ENCODE peak calls at places on chromosomes 16 and 17, in seven cellular contexts. One of them, this sample, is unnamed.

GRCh38 chr16:47311738-47312505 is 148.9 kb downstream of the ITFG1 start:
- DNase-seq in heart left ventricle: no peak
- DNase-seq in transverse colon: no peak
- DNase-seq in SK-N-SH: no peak
- DNase-seq in lower lobe of right lung: no peak
- DNase-seq in neural progenitor cell: peak; percentile 20
- DNase-seq in tibial artery: no peak
- DNase-seq in this sample: no peak

GRCh38 chr17:82383411-82383810 is 11.8 kb downstream of the UTS2R start:
- DNase-seq in heart left ventricle: no peak
- DNase-seq in transverse colon: no peak
- DNase-seq in tibial artery: peak; percentile 1
- DNase-seq in lower lobe of right lung: peak; percentile 25
- DNase-seq in SK-N-SH: peak; percentile 70
- DNase-seq in neural progenitor cell: peak; percentile 12
- DNase-seq in this sample: no peak

GRCh38 chr16:66521951-66522771 is 27.8 kb downstream of the TK2 start:
- DNase-seq in heart left ventricle: no peak
- DNase-seq in transverse colon: peak; percentile 84
- DNase-seq in SK-N-SH: no peak
- DNase-seq in lower lobe of right lung: peak; percentile 84
- DNase-seq in neural progenitor cell: no peak
- DNase-seq in tibial artery: no peak
- DNase-seq in this sample: peak; percentile 64

GRCh38 chr16:61237804-61238485 is 798.3 kb downstream of the CDH8 start:
- DNase-seq in lower lobe of right lung: no peak
- DNase-seq in heart left ventricle: no peak
- DNase-seq in transverse colon: no peak
- DNase-seq in neural progenitor cell: peak; percentile 37
- DNase-seq in SK-N-SH: no peak
- DNase-seq in tibial artery: no peak
- DNase-seq in this sample: no peak

GRCh38 chr16:1330260-1330914 is 3.1 kb upstream of the BAIAP3 start:
- DNase-seq in neural progenitor cell: no peak
- DNase-seq in tibial artery: no peak
- DNase-seq in heart left ventricle: no peak
- DNase-seq in SK-N-SH: no peak
- DNase-seq in lower lobe of right lung: no peak
- DNase-seq in transverse colon: no peak
- DNase-seq in this sample: no peak

GRCh38 chr16:27529962-27530361 is 19.8 kb downstream of the GTF3C1 start:
- DNase-seq in tibial artery: no peak
- DNase-seq in transverse colon: no peak
- DNase-seq in SK-N-SH: no peak
- DNase-seq in lower lobe of right lung: no peak
- DNase-seq in neural progenitor cell: no peak
- DNase-seq in heart left ventricle: no peak
- DNase-seq in this sample: no peak

GRCh38 chr17:50151937-50152547 is 1.6 kb upstream of the PPP1R9B start:
- DNase-seq in SK-N-SH: peak; percentile 89
- DNase-seq in transverse colon: peak; percentile 90
- DNase-seq in heart left ventricle: peak; percentile 92
- DNase-seq in tibial artery: peak; percentile 89
- DNase-seq in lower lobe of right lung: peak; percentile 88
- DNase-seq in neural progenitor cell: peak; percentile 92
- DNase-seq in this sample: peak; percentile 77

GRCh38 chr17:51045616-51046526 is 74.8 kb downstream of the SPAG9 start:
- DNase-seq in tibial artery: no peak
- DNase-seq in heart left ventricle: no peak
- DNase-seq in transverse colon: no peak
- DNase-seq in neural progenitor cell: peak; percentile 61
- DNase-seq in SK-N-SH: peak; percentile 25
- DNase-seq in lower lobe of right lung: no peak
- DNase-seq in this sample: no peak

GRCh38 chr17:45850468-45850867 is 5.8 kb downstream of the SPPL2C start:
- DNase-seq in tibial artery: no peak
- DNase-seq in lower lobe of right lung: no peak
- DNase-seq in transverse colon: no peak
- DNase-seq in SK-N-SH: no peak
- DNase-seq in heart left ventricle: no peak
- DNase-seq in neural progenitor cell: no peak
- DNase-seq in this sample: no peak

GRCh38 chr16:88059701-88060386 is 108.6 kb downstream of the BANP start:
- DNase-seq in transverse colon: no peak
- DNase-seq in SK-N-SH: no peak
- DNase-seq in lower lobe of right lung: no peak
- DNase-seq in heart left ventricle: peak; percentile 18
- DNase-seq in tibial artery: no peak
- DNase-seq in neural progenitor cell: peak; percentile 1
- DNase-seq in this sample: no peak

GRCh38 chr17:21286066-21286770 is 1.7 kb downstream of the MAP2K3 start:
- DNase-seq in neural progenitor cell: peak; percentile 45
- DNase-seq in tibial artery: peak; percentile 98
- DNase-seq in heart left ventricle: peak; percentile 93
- DNase-seq in SK-N-SH: peak; percentile 50
- DNase-seq in transverse colon: peak; percentile 92
- DNase-seq in lower lobe of right lung: peak; percentile 95
- DNase-seq in this sample: peak; percentile 92

GRCh38 chr16:66427451-66427860 is 361 bp downstream of the BEAN1 start:
- DNase-seq in SK-N-SH: no peak
- DNase-seq in neural progenitor cell: no peak
- DNase-seq in lower lobe of right lung: no peak
- DNase-seq in heart left ventricle: no peak
- DNase-seq in tibial artery: no peak
- DNase-seq in transverse colon: no peak
- DNase-seq in this sample: no peak

GRCh38 chr17:68346448-68346847 is 55.2 kb downstream of the ARSG start:
- DNase-seq in neural progenitor cell: peak; percentile 60
- DNase-seq in transverse colon: peak; percentile 62
- DNase-seq in heart left ventricle: peak; percentile 34
- DNase-seq in SK-N-SH: no peak
- DNase-seq in lower lobe of right lung: peak; percentile 71
- DNase-seq in tibial artery: peak; percentile 27
- DNase-seq in this sample: peak; percentile 37

GRCh38 chr16:9932000-9932399 is 250.2 kb downstream of the GRIN2A start:
- DNase-seq in SK-N-SH: no peak
- DNase-seq in heart left ventricle: no peak
- DNase-seq in neural progenitor cell: no peak
- DNase-seq in tibial artery: no peak
- DNase-seq in lower lobe of right lung: no peak
- DNase-seq in transverse colon: no peak
- DNase-seq in this sample: no peak

GRCh38 chr16:30032083-30032819 is 1.2 kb upstream of the TLCD3B start:
- DNase-seq in tibial artery: no peak
- DNase-seq in heart left ventricle: no peak
- DNase-seq in lower lobe of right lung: no peak
- DNase-seq in neural progenitor cell: peak; percentile 83
- DNase-seq in SK-N-SH: peak; percentile 83
- DNase-seq in transverse colon: peak; percentile 57
- DNase-seq in this sample: no peak

GRCh38 chr17:77571562-77571981 is 386.9 kb upstream of the TNRC6C start:
- DNase-seq in tibial artery: peak; percentile 50
- DNase-seq in neural progenitor cell: no peak
- DNase-seq in SK-N-SH: peak; percentile 61
- DNase-seq in transverse colon: no peak
- DNase-seq in heart left ventricle: no peak
- DNase-seq in lower lobe of right lung: peak; percentile 48
- DNase-seq in this sample: no peak

GRCh38 chr17:12973496-12974318 is 44.1 kb downstream of the ELAC2 start:
- DNase-seq in SK-N-SH: no peak
- DNase-seq in tibial artery: no peak
- DNase-seq in transverse colon: no peak
- DNase-seq in heart left ventricle: no peak
- DNase-seq in lower lobe of right lung: no peak
- DNase-seq in neural progenitor cell: peak; percentile 44
- DNase-seq in this sample: no peak

GRCh38 chr17:70073326-70073725 is 1.7 kb upstream of the KCNJ16 start:
- DNase-seq in tibial artery: no peak
- DNase-seq in transverse colon: no peak
- DNase-seq in SK-N-SH: no peak
- DNase-seq in lower lobe of right lung: no peak
- DNase-seq in neural progenitor cell: no peak
- DNase-seq in heart left ventricle: no peak
- DNase-seq in this sample: no peak

GRCh38 chr17:70071127-70071526 is 3.9 kb upstream of the KCNJ16 start:
- DNase-seq in tibial artery: no peak
- DNase-seq in transverse colon: no peak
- DNase-seq in neural progenitor cell: no peak
- DNase-seq in lower lobe of right lung: no peak
- DNase-seq in SK-N-SH: no peak
- DNase-seq in heart left ventricle: no peak
- DNase-seq in this sample: no peak

GRCh38 chr17:70072900-70073299 is 2.1 kb upstream of the KCNJ16 start:
- DNase-seq in lower lobe of right lung: no peak
- DNase-seq in tibial artery: no peak
- DNase-seq in neural progenitor cell: no peak
- DNase-seq in transverse colon: no peak
- DNase-seq in heart left ventricle: no peak
- DNase-seq in SK-N-SH: no peak
- DNase-seq in this sample: no peak

GRCh38 chr17:70071620-70072019 is 3.4 kb upstream of the KCNJ16 start:
- DNase-seq in lower lobe of right lung: no peak
- DNase-seq in heart left ventricle: no peak
- DNase-seq in SK-N-SH: no peak
- DNase-seq in neural progenitor cell: no peak
- DNase-seq in tibial artery: no peak
- DNase-seq in transverse colon: no peak
- DNase-seq in this sample: no peak

DNA sequence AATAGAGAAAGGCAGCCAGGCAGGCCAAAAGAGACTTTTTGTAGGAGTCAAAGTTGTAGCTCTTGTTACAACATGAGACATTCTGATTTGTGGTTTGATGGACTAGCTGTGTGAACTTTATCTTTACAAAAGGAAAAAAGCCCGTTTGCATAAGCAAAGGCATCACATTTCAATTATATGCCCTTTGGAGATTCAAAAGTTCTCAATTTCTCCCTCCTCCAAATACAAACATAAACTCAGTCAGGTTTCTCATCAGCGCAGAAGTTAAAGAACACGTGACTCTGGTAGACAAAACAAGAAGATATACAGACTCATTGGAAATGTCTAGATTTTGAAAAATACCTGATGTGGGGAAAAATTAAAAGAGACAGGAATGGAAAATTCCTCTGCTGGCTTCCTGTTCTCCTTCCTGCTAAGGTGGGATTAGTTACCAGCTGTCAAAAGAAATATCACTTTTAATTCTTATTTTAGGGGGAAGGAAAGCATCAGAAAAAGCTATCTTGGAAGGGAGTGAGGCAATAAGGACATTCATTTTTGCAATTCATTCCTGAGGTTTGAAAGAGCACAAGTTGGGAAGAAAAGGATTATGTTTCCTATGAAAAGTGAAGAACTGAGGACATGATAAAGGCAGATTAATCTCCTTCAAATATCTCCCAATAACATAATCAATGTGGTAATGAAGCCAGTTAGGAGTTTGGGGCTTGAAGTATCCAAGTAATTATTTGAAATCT is 4.6 kb upstream of the KCNJ16 start:
- DNase-seq in heart left ventricle: no peak
- DNase-seq in lower lobe of right lung: no peak
- DNase-seq in SK-N-SH: no peak
- DNase-seq in tibial artery: no peak
- DNase-seq in neural progenitor cell: no peak
- DNase-seq in transverse colon: no peak
- DNase-seq in this sample: no peak
- H3K9me3 ChIP-seq in heart left ventricle: no peaks in the 10 kb centered on the region
- H3K9me3 ChIP-seq in lower lobe of right lung: no peaks in the 10 kb centered on the region
- H3K9me3 ChIP-seq in SK-N-SH: no peaks in the 10 kb centered on the region
- H3K9me3 ChIP-seq in tibial artery: no peaks in the 10 kb centered on the region
- H3K9me3 ChIP-seq in neural progenitor cell: no peaks in the 10 kb centered on the region
- H3K9me3 ChIP-seq in transverse colon: no peaks in the 10 kb centered on the region
- H3K9me3 ChIP-seq in this sample: no peaks in the 10 kb centered on the region

DNA sequence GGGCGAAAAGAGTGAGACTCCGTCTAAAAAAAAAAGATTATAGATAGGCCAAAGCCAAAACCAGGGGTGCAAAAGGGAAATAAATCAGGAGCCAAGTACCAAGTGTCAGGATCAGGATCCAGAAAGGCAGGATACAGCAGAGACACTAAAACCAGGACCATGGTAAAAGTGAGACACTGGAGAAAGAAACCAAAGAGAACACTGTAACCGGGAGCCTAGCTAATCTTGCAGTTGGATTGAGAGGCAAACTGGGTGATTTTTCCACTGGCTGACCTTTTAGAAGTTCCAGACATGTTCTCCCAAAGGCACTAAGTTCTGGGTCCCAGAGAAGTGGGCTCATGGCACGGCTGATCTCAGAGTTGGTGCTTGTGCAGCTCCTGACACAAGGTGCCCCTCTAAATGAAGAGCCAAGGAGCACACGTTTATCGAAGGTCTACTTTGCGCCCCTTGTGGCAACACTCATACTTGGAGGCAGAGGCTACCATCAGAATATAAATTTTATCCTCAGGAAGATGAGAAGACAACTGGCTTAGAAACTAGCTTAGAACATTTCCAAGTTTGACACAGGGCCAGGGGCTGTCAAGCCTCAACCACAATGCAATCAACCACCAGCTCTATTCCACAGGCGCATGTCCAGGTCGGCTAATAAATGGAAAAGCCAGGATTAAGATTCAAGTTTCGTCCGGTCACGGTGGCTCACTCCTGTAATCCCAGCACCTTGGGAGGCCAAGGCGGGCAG is 27.5 kb upstream of the HELZ start:
- DNase-seq in heart left ventricle: no peak
- DNase-seq in SK-N-SH: no peak
- DNase-seq in transverse colon: no peak
- DNase-seq in lower lobe of right lung: no peak
- DNase-seq in tibial artery: no peak
- DNase-seq in neural progenitor cell: peak; percentile 53
- DNase-seq in this sample: no peak
- TF ChIP-seq CTCF in heart left ventricle: no peak
- TF ChIP-seq CTCF in SK-N-SH: no peak
- TF ChIP-seq CTCF in transverse colon: no peak
- TF ChIP-seq CTCF in lower lobe of right lung: peak; percentile 21
- TF ChIP-seq CTCF in tibial artery: no peak
- TF ChIP-seq CTCF in neural progenitor cell: peak; percentile 59
- TF ChIP-seq CTCF in this sample: no peak

GRCh38 chr17:353838-354234 is 1.2 kb upstream of the RPH3AL start:
- DNase-seq in SK-N-SH: no peak
- DNase-seq in transverse colon: no peak
- DNase-seq in tibial artery: no peak
- DNase-seq in heart left ventricle: no peak
- DNase-seq in lower lobe of right lung: no peak
- DNase-seq in neural progenitor cell: no peak
- DNase-seq in this sample: peak; percentile 44
- H3K4me1 ChIP-seq in SK-N-SH: no peaks in the 10 kb centered on the region
- H3K4me1 ChIP-seq in transverse colon: peaks cover 56% of the 10 kb centered on the region
- H3K4me1 ChIP-seq in tibial artery: no peaks in the 10 kb centered on the region
- H3K4me1 ChIP-seq in heart left ventricle: peaks cover 30% of the 10 kb centered on the region
- H3K4me1 ChIP-seq in lower lobe of right lung: peaks cover 66% of the 10 kb centered on the region
- H3K4me1 ChIP-seq in neural progenitor cell: peaks cover 26% of the 10 kb centered on the region
- H3K4me1 ChIP-seq in this sample: peaks cover 40% of the 10 kb centered on the region

DNA sequence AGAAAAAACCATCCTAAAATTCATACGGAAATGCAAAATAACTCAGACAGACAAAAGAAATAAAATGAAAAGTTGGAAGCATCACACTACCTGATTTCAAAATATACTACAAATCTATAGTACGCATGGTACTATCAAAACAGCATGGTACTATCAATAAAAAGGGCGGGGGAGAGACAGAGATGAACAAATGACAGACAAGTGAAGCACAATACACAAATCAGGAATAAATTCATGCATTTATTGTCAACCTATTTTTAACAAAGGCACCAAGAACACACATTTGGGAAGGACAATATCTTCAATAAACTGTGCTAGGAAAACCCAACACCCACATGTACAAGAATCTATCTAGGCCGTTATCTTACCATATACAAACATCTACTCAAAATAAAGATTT is 207.4 kb upstream of the WSB1 start:
- DNase-seq in neural progenitor cell: no peak
- DNase-seq in heart left ventricle: no peak
- DNase-seq in lower lobe of right lung: no peak
- DNase-seq in SK-N-SH: no peak
- DNase-seq in tibial artery: no peak
- DNase-seq in transverse colon: no peak
- DNase-seq in this sample: no peak
- H3K9me3 ChIP-seq in neural progenitor cell: peaks cover 11% of the 10 kb centered on the region
- H3K9me3 ChIP-seq in heart left ventricle: no peaks in the 10 kb centered on the region
- H3K9me3 ChIP-seq in lower lobe of right lung: no peaks in the 10 kb centered on the region
- H3K9me3 ChIP-seq in SK-N-SH: no peaks in the 10 kb centered on the region
- H3K9me3 ChIP-seq in tibial artery: no peaks in the 10 kb centered on the region
- H3K9me3 ChIP-seq in transverse colon: no peaks in the 10 kb centered on the region
- H3K9me3 ChIP-seq in this sample: no peaks in the 10 kb centered on the region